ENCODE peak calls at places on chromosomes 5 and 9, in five cellular contexts. J, H, U, Z and L are unnamed samples.

GRCh38 chr5:138944527-138945322 is 69.6 kb upstream of the LRRTM2 start:
- DNase-seq in J (no peak), H (no peak), U (no peak), Z (no peak), L (peak)

GRCh38 chr5:180027449-180028089 is 44.0 kb downstream of the RNF130 start:
- DNase-seq in J (no peak), H (no peak), U (no peak), Z (no peak), L (no peak)

GRCh38 chr9:20884985-20885593 is 146.4 kb downstream of the HACD4 start:
- DNase-seq in J (peak), H (peak), U (peak), Z (peak), L (peak)

GRCh38 chr9:11973011-11973410 is 720.2 kb upstream of the TYRP1 start:
- DNase-seq in J (no peak), H (no peak), U (no peak), Z (no peak), L (peak)

GRCh38 chr9:101849102-101849707 is 110.8 kb upstream of the GRIN3A start:
- DNase-seq in J (no peak), H (no peak), U (peak), Z (no peak), L (no peak)

GRCh38 chr5:151758430-151759241 is at the start of gene ATOX1:
- DNase-seq in J (peak), H (peak), U (peak), Z (peak), L (peak)

GRCh38 chr9:119160559-119160958 is 208.7 kb downstream of the BRINP1 start:
- DNase-seq in J (no peak), H (no peak), U (no peak), Z (no peak), L (no peak)

GRCh38 chr5:20678386-20678785 is 690.4 kb upstream of the CDH18 start:
- DNase-seq in J (no peak), H (no peak), U (no peak), Z (no peak), L (no peak)

GRCh38 chr5:132010645-132011560 is 555 bp downstream of the ACSL6 start:
- DNase-seq in J (peak), H (no peak), U (no peak), Z (no peak), L (no peak)

GRCh38 chr5:1643651-1644392 is 120.1 kb upstream of the LPCAT1 start:
- DNase-seq in J (peak), H (no peak), U (no peak), Z (no peak), L (no peak)

GRCh38 chr9:134293576-134294227 is 32.6 kb upstream of the RXRA start:
- DNase-seq in J (no peak), H (no peak), U (no peak), Z (no peak), L (no peak)

GRCh38 chr9:35656841-35657326 is 935 bp downstream of the RMRP start:
- DNase-seq in J (peak), H (no peak), U (no peak), Z (no peak), L (no peak)
- TF ChIP-seq CTCF in J (no peak), H (no peak), U (no peak), Z (no peak), L (no peak)

GRCh38 chr5:144170276-144171024 is at the start of the genes KCTD16 and YIPF5:
- DNase-seq in J (peak), H (peak), U (peak), Z (peak), L (peak)

GRCh38 chr5:144169904-144170275 is 569 bp downstream of the YIPF5 start:
- DNase-seq in J (no peak), H (no peak), U (no peak), Z (no peak), L (no peak)

GRCh38 chr5:144162686-144163085 is 7.8 kb downstream of the YIPF5 start:
- DNase-seq in J (no peak), H (no peak), U (no peak), Z (no peak), L (no peak)

GRCh38 chr5:144166696-144167095 is 3.8 kb downstream of the YIPF5 start:
- DNase-seq in J (no peak), H (no peak), U (no peak), Z (no peak), L (no peak)

DNA sequence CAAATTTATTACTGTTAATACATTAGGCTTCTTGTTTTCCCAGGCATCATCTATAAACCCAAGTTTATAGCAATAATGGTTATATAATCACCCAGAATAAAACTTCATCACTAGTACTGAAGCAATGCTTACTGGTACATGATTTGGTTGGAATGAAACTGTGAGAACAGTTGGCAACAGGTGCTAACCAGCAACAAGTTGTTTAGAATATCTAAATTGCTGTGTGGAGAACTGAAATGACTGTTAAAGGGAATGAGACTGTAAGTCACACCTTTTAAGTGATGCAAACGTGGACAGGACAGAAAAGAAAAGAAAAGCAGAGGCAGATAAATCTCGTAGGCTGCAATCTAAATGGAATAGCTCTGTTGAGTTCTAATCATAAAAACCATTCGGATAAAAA is 2.5 kb downstream of the YIPF5 start:
- DNase-seq in J (no peak), H (no peak), U (no peak), Z (no peak), L (no peak)
- H3K4me3 ChIP-seq in J (no peak), H (no peak), U (no peak), Z (no peak), L (no peak)

GRCh38 chr9:32584784-32585183 is 11.8 kb upstream of the NDUFB6 start:
- DNase-seq in J (no peak), H (no peak), U (no peak), Z (no peak), L (no peak)

GRCh38 chr9:32579706-32580331 is 6.9 kb upstream of the NDUFB6 start:
- DNase-seq in J (peak), H (peak), U (peak), Z (peak), L (peak)

GRCh38 chr9:32580631-32581300 is 7.8 kb upstream of the NDUFB6 start:
- DNase-seq in J (no peak), H (no peak), U (no peak), Z (no peak), L (no peak)

GRCh38 chr9:32578976-32579375 is 6.0 kb upstream of the NDUFB6 start:
- DNase-seq in J (no peak), H (no peak), U (no peak), Z (no peak), L (no peak)

GRCh38 chr9:32581512-32582143 is 8.7 kb upstream of the NDUFB6 start:
- DNase-seq in J (no peak), H (peak), U (peak), Z (peak), L (peak)
- TF ChIP-seq CTCF in J (no peak), H (peak), U (no peak), Z (peak), L (peak)

GRCh38 chr9:137743695-137744094 is 124.9 kb downstream of the EHMT1 start:
- DNase-seq in J (no peak), H (no peak), U (no peak), Z (no peak), L (no peak)

GRCh38 chr9:137740311-137740710 is 121.5 kb downstream of the EHMT1 start:
- DNase-seq in J (no peak), H (peak), U (no peak), Z (no peak), L (peak)

GRCh38 chr9:137741330-137741729 is 122.5 kb downstream of the EHMT1 start:
- DNase-seq in J (no peak), H (no peak), U (no peak), Z (no peak), L (no peak)

GRCh38 chr9:137742698-137743097 is 123.9 kb downstream of the EHMT1 start:
- DNase-seq in J (no peak), H (no peak), U (no peak), Z (no peak), L (no peak)

GRCh38 chr9:137739371-137739915 is 120.6 kb downstream of the EHMT1 start:
- DNase-seq in J (no peak), H (no peak), U (no peak), Z (no peak), L (no peak)
- H3K4me3 ChIP-seq in J (no peak), H (no peak), U (no peak), Z (no peak), L (no peak)

DNA sequence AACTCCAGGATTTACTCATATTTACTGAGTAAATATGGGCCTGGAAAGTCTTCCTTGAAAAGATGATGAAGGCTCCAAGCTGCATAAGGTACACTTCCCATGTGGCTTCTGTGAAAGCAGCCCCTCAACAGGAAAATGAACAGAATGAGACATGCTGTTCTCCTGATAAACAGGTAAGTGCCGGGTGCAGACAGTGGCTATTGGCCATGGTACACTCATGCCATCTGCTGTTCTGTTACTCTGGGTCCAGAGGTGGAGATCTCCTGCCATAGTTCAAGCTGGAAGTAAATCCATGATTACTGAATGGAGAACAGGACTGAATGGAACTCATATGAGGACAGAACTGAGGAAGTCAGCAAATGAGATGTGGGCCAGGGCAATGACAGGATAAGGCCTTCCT is 103.6 kb downstream of the SLIT3 start:
- DNase-seq in J (no peak), H (peak), U (no peak), Z (no peak), L (no peak)
- TF ChIP-seq CTCF in J (no peak), H (peak), U (no peak), Z (no peak), L (no peak)

GRCh38 chr9:78549711-78550110 is 252.8 kb downstream of the PSAT1 start:
- DNase-seq in J (no peak), H (no peak), U (no peak), Z (no peak), L (no peak)
- H3K4me3 ChIP-seq in J (no peak), H (no peak), U (no peak), Z (no peak), L (no peak)

GRCh38 chr5:37840036-37840909 is at the start of gene GDNF:
- DNase-seq in J (no peak), H (no peak), U (peak), Z (no peak), L (peak)
- TF ChIP-seq CTCF in J (no peak), H (peak), U (no peak), Z (no peak), L (peak)